ENCODE peak calls at places on chromosomes 7 and 10, in five cellular contexts. A, U, L, C and I are unnamed samples.

GRCh38 chr7:114048386-114049235 is 129.8 kb upstream of the PPP1R3A start:
- DNase-seq in A (peak), U (no peak), L (no peak), C (peak), I (peak)

GRCh38 chr10:35451103-35452016 is 115.1 kb downstream of the CCNY start:
- DNase-seq in A (no peak), U (peak), L (no peak), C (peak), I (peak)

GRCh38 chr7:123112833-123113232 is 86.9 kb downstream of the SLC13A1 start:
- DNase-seq in A (no peak), U (no peak), L (no peak), C (no peak), I (no peak)

GRCh38 chr10:123073187-123073586 is 62.6 kb upstream of the HMX3 start:
- DNase-seq in A (no peak), U (no peak), L (no peak), C (no peak), I (no peak)

GRCh38 chr10:112229901-112230300 is 46.3 kb upstream of the GPAM start:
- DNase-seq in A (peak), U (no peak), L (no peak), C (no peak), I (no peak)

GRCh38 chr10:98919899-98920298 is 315.8 kb downstream of the HPSE2 start:
- DNase-seq in A (peak), U (no peak), L (no peak), C (no peak), I (no peak)

GRCh38 chr7:15461576-15461975 is 100.2 kb downstream of the AGMO start:
- DNase-seq in A (peak), U (no peak), L (no peak), C (peak), I (peak)

GRCh38 chr7:151125835-151126481 is 39.7 kb downstream of the AGAP3 start:
- DNase-seq in A (no peak), U (no peak), L (no peak), C (peak), I (peak)

GRCh38 chr7:76220185-76221057 is 18.7 kb downstream of the SRRM3 start:
- DNase-seq in A (peak), U (no peak), L (no peak), C (peak), I (peak)

GRCh38 chr10:121449457-121450045 is 148.7 kb downstream of the FGFR2 start:
- DNase-seq in A (no peak), U (no peak), L (no peak), C (no peak), I (no peak)

GRCh38 chr7:13778967-13779366 is 210.5 kb downstream of the ETV1 start:
- DNase-seq in A (peak), U (no peak), L (no peak), C (peak), I (peak)

GRCh38 chr7:136399378-136399777 is 422.2 kb upstream of the MTPN start:
- DNase-seq in A (no peak), U (no peak), L (no peak), C (no peak), I (no peak)

GRCh38 chr10:63711866-63712716 is 190.9 kb downstream of the REEP3 start:
- DNase-seq in A (peak), U (no peak), L (no peak), C (peak), I (peak)

GRCh38 chr7:121330053-121330833 is 1.4 kb downstream of the WNT16 start:
- DNase-seq in A (peak), U (no peak), L (no peak), C (peak), I (no peak)

GRCh38 chr7:140646931-140647647 is 6.5 kb upstream of the DENND2A start:
- DNase-seq in A (peak), U (peak), L (peak), C (peak), I (peak)

GRCh38 chr7:91034459-91035368 is 229.5 kb upstream of the FZD1 start:
- DNase-seq in A (peak), U (peak), L (no peak), C (peak), I (peak)

GRCh38 chr7:158649279-158649678 is 55.3 kb downstream of the NCAPG2 start:
- DNase-seq in A (peak), U (no peak), L (no peak), C (peak), I (peak)

GRCh38 chr7:159094919-159095915 is 49.5 kb downstream of the VIPR2 start:
- DNase-seq in A (no peak), U (no peak), L (no peak), C (no peak), I (no peak)

GRCh38 chr7:50791363-50791762 is 8.7 kb upstream of the GRB10 start:
- DNase-seq in A (no peak), U (no peak), L (no peak), C (no peak), I (no peak)

GRCh38 chr7:36155811-36156361 is 2.8 kb downstream of the EEPD1 start:
- DNase-seq in A (no peak), U (no peak), L (no peak), C (peak), I (peak)

GRCh38 chr7:17056491-17057142 is 174.8 kb upstream of the AGR3 start:
- DNase-seq in A (peak), U (no peak), L (no peak), C (peak), I (peak)

GRCh38 chr7:139828446-139828845 is 618 bp upstream of the TBXAS1 start:
- DNase-seq in A (no peak), U (no peak), L (no peak), C (no peak), I (no peak)

GRCh38 chr7:21548491-21548890 is 5.7 kb downstream of the DNAH11 start:
- DNase-seq in A (no peak), U (no peak), L (no peak), C (no peak), I (no peak)

GRCh38 chr10:10903620-10904019 is 114.1 kb upstream of the CELF2 start:
- DNase-seq in A (no peak), U (no peak), L (no peak), C (no peak), I (no peak)